ENCODE peak calls at places on chromosome X, in four cellular contexts. I, M, B and Q are unnamed samples.
A peak's percentile ranks its signal among the peaks of the same experiment; 100 is the strongest.

GRCh38 chrX:68822641-68823410 is 6.0 kb upstream of the EFNB1 start:
- DNase-seq in I (peak; percentile 23), M (peak; percentile 46), B (no peak), Q (no peak)

GRCh38 chrX:135596495-135596894 is 76.0 kb downstream of the INTS6L start:
- DNase-seq in I (peak; percentile 38), M (peak; percentile 77), B (peak; percentile 19), Q (no peak)

GRCh38 chrX:73832319-73832718 is 269.3 kb downstream of the CHIC1 start:
- DNase-seq in I (no peak), M (no peak), B (no peak), Q (no peak)

GRCh38 chrX:65813245-65813644 is 145.8 kb downstream of the MSN start:
- DNase-seq in I (no peak), M (no peak), B (no peak), Q (no peak)

GRCh38 chrX:80511969-80512760 is 91.9 kb downstream of the TENT5D start:
- DNase-seq in I (no peak), M (peak; percentile 87), B (no peak), Q (no peak)

GRCh38 chrX:18983711-18984380 is at the start of gene PHKA2:
- DNase-seq in I (no peak), M (peak; percentile 70), B (no peak), Q (no peak)

GRCh38 chrX:102712967-102713677 is 874 bp downstream of the GPRASP2 start:
- DNase-seq in I (no peak), M (peak; percentile 55), B (no peak), Q (no peak)

GRCh38 chrX:101164766-101165590 is 54.6 kb upstream of the DRP2 start:
- DNase-seq in I (no peak), M (no peak), B (no peak), Q (no peak)

GRCh38 chrX:72029473-72030411 is 102.0 kb downstream of the RTL5 start:
- DNase-seq in I (no peak), M (no peak), B (no peak), Q (no peak)

GRCh38 chrX:3262906-3263305 is 83.5 kb downstream of the MXRA5 start:
- DNase-seq in I (peak; percentile 28), M (no peak), B (no peak), Q (no peak)

GRCh38 chrX:1190596-1191145 is 21.8 kb downstream of the CRLF2 start:
- DNase-seq in I (no peak), M (no peak), B (no peak), Q (no peak)

GRCh38 chrX:96703816-96704215 is 19.2 kb downstream of the DIAPH2 start:
- DNase-seq in I (no peak), M (no peak), B (no peak), Q (no peak)

GRCh38 chrX:14027031-14027430 is 2.7 kb downstream of the GEMIN8 start:
- DNase-seq in I (no peak), M (no peak), B (no peak), Q (no peak)

GRCh38 chrX:138858946-138859345 is 147.4 kb upstream of the FGF13 start:
- DNase-seq in I (no peak), M (no peak), B (no peak), Q (no peak)

GRCh38 chrX:129606918-129607317 is 47.8 kb downstream of the APLN start:
- DNase-seq in I (peak; percentile 23), M (peak; percentile 75), B (no peak), Q (peak; percentile 13)

GRCh38 chrX:65407157-65407626 is 127.4 kb downstream of the LAS1L start:
- DNase-seq in I (no peak), M (no peak), B (no peak), Q (no peak)

GRCh38 chrX:69290327-69290726 is 125.1 kb upstream of the PJA1 start:
- DNase-seq in I (no peak), M (no peak), B (no peak), Q (no peak)

GRCh38 chrX:9117851-9118250 is 83.9 kb upstream of the FAM9B start:
- DNase-seq in I (no peak), M (no peak), B (no peak), Q (no peak)

GRCh38 chrX:155094468-155095061 is 23.3 kb downstream of the BRCC3 start:
- DNase-seq in I (no peak), M (peak; percentile 47), B (no peak), Q (no peak)

GRCh38 chrX:30748337-30748960 is 95.2 kb downstream of the GK start:
- DNase-seq in I (no peak), M (peak; percentile 51), B (no peak), Q (no peak)

GRCh38 chrX:21658152-21658737 is at the start of gene KLHL34:
- DNase-seq in I (no peak), M (no peak), B (no peak), Q (no peak)

GRCh38 chrX:31126205-31126604 is 54.4 kb upstream of the FTHL17 start:
- DNase-seq in I (no peak), M (no peak), B (no peak), Q (no peak)

GRCh38 chrX:357693-358471 is 28.8 kb downstream of the PPP2R3B start:
- DNase-seq in I (no peak), M (no peak), B (no peak), Q (no peak)

GRCh38 chrX:65451663-65452062 is 82.9 kb downstream of the LAS1L start:
- DNase-seq in I (peak; percentile 6), M (peak; percentile 23), B (no peak), Q (no peak)

GRCh38 chrX:63349307-63349706 is 1.8 kb downstream of the SPIN4 start:
- DNase-seq in I (no peak), M (peak; percentile 42), B (no peak), Q (no peak)

GRCh38 chrX:129842510-129843208 is 1.0 kb downstream of the ZDHHC9 start:
- DNase-seq in I (no peak), M (peak; percentile 23), B (no peak), Q (no peak)

GRCh38 chrX:130741151-130741550 is 161.9 kb downstream of the ENOX2 start:
- DNase-seq in I (no peak), M (no peak), B (no peak), Q (no peak)

GRCh38 chrX:101550825-101551767 is 749 bp downstream of the ARMCX1 start:
- DNase-seq in I (no peak), M (peak; percentile 5), B (no peak), Q (no peak)

GRCh38 chrX:69607616-69608015 is 8.3 kb upstream of the EDA start:
- DNase-seq in I (no peak), M (no peak), B (no peak), Q (no peak)

GRCh38 chrX:117989512-117989911 is 127.1 kb downstream of the KLHL13 start:
- DNase-seq in I (no peak), M (no peak), B (no peak), Q (no peak)

GRCh38 chrX:66634272-66634671 is 4.6 kb downstream of the EDA2R start:
- DNase-seq in I (no peak), M (no peak), B (no peak), Q (no peak)

GRCh38 chrX:47687249-47687648 is 28.3 kb upstream of the UXT start:
- DNase-seq in I (no peak), M (no peak), B (no peak), Q (no peak)

GRCh38 chrX:96569034-96569433 is 115.6 kb upstream of the DIAPH2 start:
- DNase-seq in I (no peak), M (no peak), B (no peak), Q (no peak)

GRCh38 chrX:10395179-10395578 is 225.2 kb downstream of the MID1 start:
- DNase-seq in I (no peak), M (no peak), B (no peak), Q (no peak)

GRCh38 chrX:19772759-19773623 is 114.4 kb downstream of the SH3KBP1 start:
- DNase-seq in I (no peak), M (no peak), B (no peak), Q (no peak)

GRCh38 chrX:144334577-144334976 is 450.7 kb downstream of the UBE2NL start:
- DNase-seq in I (no peak), M (peak; percentile 9), B (peak; percentile 19), Q (no peak)

GRCh38 chrX:17597836-17598434 is 139.4 kb upstream of the SCML1 start:
- DNase-seq in I (no peak), M (no peak), B (no peak), Q (no peak)

GRCh38 chrX:134525086-134525792 is 65.3 kb downstream of the HPRT1 start:
- DNase-seq in I (peak; percentile 21), M (no peak), B (no peak), Q (no peak)

GRCh38 chrX:42289492-42290385 is 366.4 kb upstream of the CASK start:
- DNase-seq in I (no peak), M (no peak), B (no peak), Q (no peak)

DNA sequence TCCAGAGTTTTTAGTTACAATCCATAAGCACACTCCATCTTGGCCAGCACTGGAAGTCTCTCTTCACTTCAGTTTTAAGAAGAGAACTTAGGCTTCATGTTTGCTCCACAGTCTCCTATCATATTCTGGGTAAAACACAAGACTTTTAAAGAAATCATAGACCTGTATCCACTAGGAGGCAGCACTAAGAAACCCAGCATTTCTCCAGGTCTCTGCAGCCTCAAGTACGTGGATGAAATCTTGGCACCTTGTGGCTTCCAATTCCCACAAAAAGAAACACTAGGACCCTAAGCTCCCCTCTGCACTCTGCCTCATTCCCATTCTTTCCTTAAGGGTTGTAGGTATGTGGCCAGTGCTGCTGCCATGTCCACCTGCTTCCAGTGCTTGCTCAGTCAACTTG is 367.3 kb upstream of the CASK start:
- DNase-seq in I (peak; percentile 6), M (no peak), B (no peak), Q (no peak)
- TF ChIP-seq EGR1 in I (no peak), M (no peak), B (no peak), Q (no peak)

GRCh38 chrX:53990201-53990600 is 54.1 kb downstream of the PHF8 start:
- DNase-seq in I (no peak), M (no peak), B (no peak), Q (no peak)
- TF ChIP-seq EGR1 in I (no peak), M (no peak), B (no peak), Q (no peak)

GRCh38 chrX:15549189-15550012 is 48.8 kb downstream of the BMX start:
- DNase-seq in I (no peak), M (peak; percentile 80), B (no peak), Q (no peak)

GRCh38 chrX:15547356-15547755 is 46.7 kb downstream of the BMX start:
- DNase-seq in I (no peak), M (no peak), B (no peak), Q (no peak)

GRCh38 chrX:15546745-15547144 is 46.1 kb downstream of the BMX start:
- DNase-seq in I (no peak), M (no peak), B (no peak), Q (no peak)
- TF ChIP-seq EGR1 in I (no peak), M (no peak), B (no peak), Q (no peak)

GRCh38 chrX:107674480-107675364 is 46.4 kb downstream of the PRPS1 start:
- DNase-seq in I (no peak), M (peak; percentile 76), B (no peak), Q (no peak)
- TF ChIP-seq EGR1 in I (no peak), M (no peak), B (no peak), Q (no peak)

GRCh38 chrX:120736989-120737388 is 107.1 kb upstream of the C1GALT1C1 start:
- DNase-seq in I (no peak), M (no peak), B (no peak), Q (no peak)

GRCh38 chrX:120727911-120728310 is 98.1 kb upstream of the C1GALT1C1 start:
- DNase-seq in I (no peak), M (no peak), B (no peak), Q (no peak)

GRCh38 chrX:120731386-120731785 is 101.5 kb upstream of the C1GALT1C1 start:
- DNase-seq in I (no peak), M (no peak), B (no peak), Q (no peak)

GRCh38 chrX:120732879-120733278 is 103.0 kb upstream of the C1GALT1C1 start:
- DNase-seq in I (no peak), M (no peak), B (no peak), Q (no peak)

GRCh38 chrX:120732461-120732860 is 102.6 kb upstream of the C1GALT1C1 start:
- DNase-seq in I (no peak), M (no peak), B (no peak), Q (no peak)
- TF ChIP-seq EGR1 in I (no peak), M (no peak), B (no peak), Q (no peak)